ENCODE peak calls at places on chromosomes 3 and 15, in six cellular contexts. J is H1, B is GM12878, X is GM12891, P is K562, V is HepG2. T is an unnamed sample.
A peak's percentile ranks its signal among the peaks of the same experiment; 100 is the strongest.

GRCh38 chr3:141399979-141400971 is 32.0 kb downstream of the ZBTB38 start:
- DNase-seq in J (no peak), B (no peak), X (no peak), P (no peak), V (peak; percentile 97), T (no peak)

GRCh38 chr3:46705022-46705530 is 3.9 kb downstream of the TMIE start:
- DNase-seq in J (no peak), B (peak; percentile 19), X (peak; percentile 73), P (peak; percentile 85), V (peak; percentile 63), T (peak; percentile 62)

GRCh38 chr3:194577985-194578905 is 55.0 kb downstream of the TMEM44 start:
- DNase-seq in J (no peak), B (no peak), X (no peak), P (peak; percentile 67), V (peak; percentile 48), T (no peak)

GRCh38 chr15:51387699-51388041 is 46.2 kb downstream of the GLDN start:
- DNase-seq in J (no peak), B (no peak), X (no peak), P (no peak), V (no peak), T (no peak)

GRCh38 chr3:100496711-100497261 is 4.4 kb downstream of the TMEM45A start:
- DNase-seq in J (no peak), B (peak; percentile 72), X (no peak), P (no peak), V (peak; percentile 31), T (no peak)

GRCh38 chr3:123642957-123643330 is 58.1 kb upstream of the HACD2 start:
- DNase-seq in J (no peak), B (no peak), X (no peak), P (no peak), V (no peak), T (no peak)

GRCh38 chr3:31695280-31696008 is 162.7 kb downstream of the STT3B start:
- DNase-seq in J (no peak), B (no peak), X (no peak), P (peak; percentile 16), V (no peak), T (no peak)

GRCh38 chr3:172152869-172153268 is 113.5 kb downstream of the FNDC3B start:
- DNase-seq in J (no peak), B (no peak), X (no peak), P (no peak), V (no peak), T (no peak)

DNA sequence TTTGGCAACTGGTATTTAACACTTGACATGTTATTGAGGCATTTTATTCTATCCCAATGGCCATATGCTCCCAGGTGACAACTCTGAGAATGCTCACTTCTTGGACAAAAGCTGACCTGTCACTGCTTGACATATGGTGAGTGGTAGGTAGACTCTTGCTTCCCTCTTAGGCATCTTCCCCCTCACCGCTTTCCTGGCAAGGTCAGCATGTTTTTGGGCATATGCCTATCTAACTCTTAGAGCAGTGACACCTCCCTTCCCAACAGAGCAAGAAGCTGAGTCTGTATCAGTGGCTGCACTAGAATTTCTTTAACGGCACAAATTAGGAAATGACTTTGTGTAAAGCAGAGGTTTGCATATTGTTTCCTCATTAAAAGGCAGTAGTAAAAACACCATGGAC is 300.7 kb downstream of the OXSM start:
- DNase-seq in J (no peak), B (no peak), X (no peak), P (no peak), V (no peak), T (no peak)
- TF ChIP-seq POLR2A in J (no peak), B (no peak), X (no peak), P (no peak), V (no peak), T (no peak)

GRCh38 chr15:67731112-67731761 is 94.1 kb upstream of the SKOR1 start:
- DNase-seq in J (no peak), B (no peak), X (no peak), P (no peak), V (no peak), T (no peak)

GRCh38 chr15:67735896-67736295 is 89.4 kb upstream of the SKOR1 start:
- DNase-seq in J (no peak), B (peak; percentile 16), X (no peak), P (no peak), V (no peak), T (peak; percentile 6)

GRCh38 chr15:67736810-67737209 is 88.5 kb upstream of the SKOR1 start:
- DNase-seq in J (no peak), B (no peak), X (no peak), P (peak; percentile 12), V (no peak), T (no peak)

GRCh38 chr15:67730135-67730534 is 95.2 kb upstream of the SKOR1 start:
- DNase-seq in J (no peak), B (no peak), X (no peak), P (no peak), V (no peak), T (no peak)

GRCh38 chr15:67732994-67733393 is 92.3 kb upstream of the SKOR1 start:
- DNase-seq in J (no peak), B (no peak), X (no peak), P (no peak), V (no peak), T (no peak)
- TF ChIP-seq POLR2AphosphoS5 in J (no peak), B (no peak), X (no peak), P (no peak), V (no peak), T (no peak)

DNA sequence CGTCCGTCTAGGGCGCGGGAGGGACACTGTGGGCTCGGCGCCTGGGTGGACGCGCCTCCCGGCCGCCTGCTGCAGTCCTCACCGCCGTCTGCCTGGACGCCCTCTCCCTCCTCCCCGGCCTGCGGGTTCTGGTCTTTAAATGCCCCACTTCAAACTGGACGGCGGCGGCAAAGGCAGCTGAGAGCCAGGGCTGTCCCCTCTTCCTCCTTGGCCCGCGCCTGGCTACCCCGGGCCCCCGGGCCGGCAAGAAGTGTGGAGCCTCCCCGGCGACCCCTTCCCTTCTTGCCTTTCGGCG is 415 bp downstream of the CBLB start:
- DNase-seq in J (no peak), B (no peak), X (no peak), P (peak; percentile 37), V (peak; percentile 35), T (peak; percentile 14)
- TF ChIP-seq TAF1 in J (peak; percentile 73), B (no peak), X (no peak), P (no peak), V (no peak), T (no peak)

GRCh38 chr3:9768376-9768775 is 1.4 kb downstream of the CAMK1 start:
- DNase-seq in J (no peak), B (no peak), X (no peak), P (no peak), V (peak; percentile 25), T (no peak)

GRCh38 chr3:9769012-9769411 is 735 bp downstream of the CAMK1 start:
- DNase-seq in J (no peak), B (no peak), X (no peak), P (no peak), V (no peak), T (no peak)

GRCh38 chr3:9767418-9767817 is 2.3 kb downstream of the CAMK1 start:
- DNase-seq in J (no peak), B (no peak), X (no peak), P (no peak), V (no peak), T (no peak)

GRCh38 chr3:9770276-9770812 is 597 bp upstream of the CAMK1 start:
- DNase-seq in J (no peak), B (no peak), X (no peak), P (no peak), V (peak; percentile 74), T (no peak)

DNA sequence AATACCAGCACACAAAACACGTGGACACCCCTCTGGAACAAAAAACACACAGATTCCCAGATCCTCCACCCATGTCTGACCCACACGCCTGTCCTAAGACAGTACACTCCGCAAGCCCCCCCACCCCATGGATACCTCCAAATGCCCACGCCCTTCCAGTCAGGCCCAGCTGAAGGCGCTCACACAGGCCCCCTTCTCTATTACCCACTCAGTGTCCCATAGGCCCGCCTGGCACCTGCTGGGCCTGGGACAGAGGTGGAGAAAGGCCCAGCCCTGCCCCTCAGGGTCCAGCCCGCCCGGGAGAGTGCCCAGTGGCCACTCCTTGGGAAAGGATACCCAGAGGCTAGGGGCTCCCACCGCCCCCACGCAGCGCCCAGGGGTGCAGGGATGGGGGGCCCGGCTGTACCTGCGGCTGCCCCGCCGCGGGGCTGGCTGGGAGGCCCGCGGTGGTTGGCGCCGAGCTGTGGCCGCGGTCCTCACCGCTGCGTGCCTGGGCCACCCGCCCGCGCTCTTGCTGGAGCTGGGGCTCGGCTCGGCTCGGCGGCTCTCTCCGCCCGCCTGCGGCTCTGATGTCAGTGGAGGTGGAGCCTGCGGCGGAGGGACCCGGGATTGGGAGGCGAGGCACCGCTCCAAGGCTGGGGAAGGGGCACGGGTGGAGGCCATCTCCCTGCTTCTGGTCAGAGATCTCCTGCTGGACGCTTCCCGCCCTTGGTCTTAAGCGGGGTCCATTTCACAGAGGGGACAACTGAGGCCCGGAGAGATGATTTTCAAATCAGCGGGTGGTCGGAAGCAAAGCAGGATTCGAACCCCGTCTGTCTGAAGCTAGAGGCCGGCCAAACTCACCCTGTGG is at the start of gene CAMK1:
- DNase-seq in J (no peak), B (no peak), X (peak; percentile 71), P (peak; percentile 60), V (peak; percentile 45), T (peak; percentile 72)
- TF ChIP-seq POLR2A in J (no peak), B (peak; percentile 38), X (no peak), P (no peak), V (peak; percentile 79), T (no peak)

GRCh38 chr15:80856809-80857377 is 77.7 kb downstream of the CEMIP start:
- DNase-seq in J (no peak), B (no peak), X (no peak), P (no peak), V (peak; percentile 97), T (no peak)

GRCh38 chr15:80852676-80853075 is 73.5 kb downstream of the CEMIP start:
- DNase-seq in J (no peak), B (no peak), X (no peak), P (no peak), V (no peak), T (no peak)

GRCh38 chr15:80855206-80855605 is 76.0 kb downstream of the CEMIP start:
- DNase-seq in J (no peak), B (no peak), X (no peak), P (no peak), V (no peak), T (no peak)

GRCh38 chr15:80856400-80856799 is 77.2 kb downstream of the CEMIP start:
- DNase-seq in J (no peak), B (no peak), X (no peak), P (peak; percentile 6), V (peak; percentile 69), T (no peak)

DNA sequence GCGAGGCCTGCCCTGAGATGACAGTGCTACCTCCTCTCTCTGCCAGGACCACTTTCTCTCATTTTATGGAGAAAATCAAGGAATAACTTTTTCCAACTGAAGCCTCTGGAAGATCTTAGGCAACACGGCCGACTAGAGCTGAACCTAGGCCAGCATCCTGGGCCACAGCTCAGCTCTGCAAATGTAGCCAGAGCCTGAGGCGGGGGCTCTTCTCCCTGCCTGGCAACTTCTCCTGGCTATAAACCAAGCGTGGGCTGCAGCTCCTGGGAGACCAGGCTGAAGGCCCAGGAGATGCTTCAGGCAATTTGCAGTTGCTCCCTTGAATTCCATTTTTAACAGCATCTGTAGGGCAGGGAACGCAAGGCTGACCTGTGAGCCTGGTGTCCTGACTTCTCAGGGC is 74.9 kb downstream of the CEMIP start:
- DNase-seq in J (no peak), B (no peak), X (no peak), P (no peak), V (no peak), T (no peak)
- TF ChIP-seq POLR2AphosphoS5 in J (no peak), B (no peak), X (no peak), P (no peak), V (no peak), T (no peak)

GRCh38 chr15:89444855-89445254 is 51.5 kb downstream of the RHCG start:
- DNase-seq in J (no peak), B (no peak), X (no peak), P (no peak), V (no peak), T (no peak)
- TF ChIP-seq TAF1 in J (no peak), B (no peak), X (no peak), P (no peak), V (no peak), T (no peak)